ENCODE peak calls at places on chromosomes 13 and 19, in nine cellular contexts. P, N, W, Q, J, L, O, S and X are unnamed samples.
A peak's percentile ranks its signal among the peaks of the same experiment; 100 is the strongest.

GRCh38 chr19:49463960-49464740 is 9.9 kb upstream of the FLT3LG start:
- DNase-seq in P (no peak), N (no peak), W (no peak), Q (no peak), J (no peak), L (no peak), O (no peak), S (no peak), X (no peak)

GRCh38 chr13:64078025-64078424 is 2662.4 kb upstream of the PCDH20 start:
- DNase-seq in P (no peak), N (no peak), W (no peak), Q (no peak), J (no peak), L (no peak), O (no peak), S (no peak), X (no peak)

GRCh38 chr19:17323274-17323972 is 11.2 kb downstream of the ANO8 start:
- DNase-seq in P (no peak), N (no peak), W (no peak), Q (no peak), J (no peak), L (no peak), O (no peak), S (no peak), X (no peak)

GRCh38 chr13:91609353-91609752 is 210.9 kb downstream of the GPC5 start:
- DNase-seq in P (peak; percentile 8), N (peak; percentile 54), W (no peak), Q (peak; percentile 47), J (no peak), L (peak; percentile 7), O (no peak), S (peak; percentile 77), X (no peak)

GRCh38 chr13:30607908-30608307 is 9.8 kb upstream of the USPL1 start:
- DNase-seq in P (no peak), N (no peak), W (no peak), Q (no peak), J (no peak), L (no peak), O (no peak), S (no peak), X (peak; percentile 53)

GRCh38 chr13:23322353-23323336 is 110.9 kb downstream of the SACS start:
- DNase-seq in P (no peak), N (peak; percentile 6), W (no peak), Q (no peak), J (no peak), L (no peak), O (no peak), S (no peak), X (peak; percentile 80)

GRCh38 chr13:50104493-50104892 is 89.2 kb downstream of the KCNRG start:
- DNase-seq in P (no peak), N (peak; percentile 46), W (no peak), Q (no peak), J (no peak), L (no peak), O (no peak), S (no peak), X (peak; percentile 83)

GRCh38 chr19:54415208-54415900 is at the start of gene TTYH1:
- DNase-seq in P (no peak), N (no peak), W (no peak), Q (no peak), J (no peak), L (no peak), O (no peak), S (no peak), X (no peak)

GRCh38 chr19:6423499-6424189 is 967 bp downstream of the KHSRP start:
- DNase-seq in P (no peak), N (peak; percentile 42), W (no peak), Q (peak; percentile 63), J (no peak), L (peak; percentile 33), O (no peak), S (peak; percentile 40), X (peak; percentile 54)

GRCh38 chr19:16588089-16588823 is 16.0 kb upstream of the SLC35E1 start:
- DNase-seq in P (no peak), N (peak; percentile 19), W (no peak), Q (peak; percentile 47), J (no peak), L (no peak), O (no peak), S (peak; percentile 42), X (peak; percentile 44)

GRCh38 chr19:35184884-35185283 is 30.3 kb downstream of the FXYD5 start:
- DNase-seq in P (no peak), N (no peak), W (no peak), Q (no peak), J (no peak), L (no peak), O (no peak), S (no peak), X (no peak)

GRCh38 chr13:113879506-113880360 is 15.9 kb upstream of the GAS6 start:
- DNase-seq in P (no peak), N (no peak), W (no peak), Q (no peak), J (no peak), L (no peak), O (no peak), S (no peak), X (no peak)

GRCh38 chr19:54654447-54655321 is 8.1 kb upstream of the LILRB4 start:
- DNase-seq in P (no peak), N (no peak), W (no peak), Q (no peak), J (no peak), L (no peak), O (no peak), S (no peak), X (no peak)

GRCh38 chr13:103351035-103351828 is 285.0 kb upstream of the SLC10A2 start:
- DNase-seq in P (no peak), N (no peak), W (no peak), Q (peak; percentile 39), J (no peak), L (peak; percentile 46), O (no peak), S (peak; percentile 32), X (peak; percentile 15)

GRCh38 chr19:5046339-5047039 is 77.6 kb downstream of the KDM4B start:
- DNase-seq in P (no peak), N (peak; percentile 40), W (no peak), Q (no peak), J (no peak), L (peak; percentile 63), O (peak; percentile 74), S (no peak), X (peak; percentile 71)

GRCh38 chr13:23899555-23899954 is 2.3 kb upstream of the C1QTNF9B start:
- DNase-seq in P (peak; percentile 61), N (peak; percentile 74), W (no peak), Q (peak; percentile 59), J (no peak), L (peak; percentile 64), O (no peak), S (peak; percentile 76), X (peak; percentile 35)

GRCh38 chr13:22455036-22455435 is 725.7 kb upstream of the SGCG start:
- DNase-seq in P (no peak), N (no peak), W (no peak), Q (no peak), J (no peak), L (no peak), O (no peak), S (no peak), X (no peak)

GRCh38 chr19:10565028-10565566 is 713 bp downstream of the KRI1 start:
- DNase-seq in P (no peak), N (peak; percentile 21), W (no peak), Q (peak; percentile 43), J (no peak), L (peak; percentile 24), O (peak; percentile 68), S (no peak), X (peak; percentile 41)

GRCh38 chr19:30132312-30133075 is 190.5 kb downstream of the URI1 start:
- DNase-seq in P (no peak), N (no peak), W (no peak), Q (no peak), J (no peak), L (no peak), O (no peak), S (no peak), X (no peak)
- TF ChIP-seq CTCF in P (no peak), N (no peak), W (no peak), Q (no peak), J (no peak), L (no peak), O (no peak), S (no peak), X (no peak)

DNA sequence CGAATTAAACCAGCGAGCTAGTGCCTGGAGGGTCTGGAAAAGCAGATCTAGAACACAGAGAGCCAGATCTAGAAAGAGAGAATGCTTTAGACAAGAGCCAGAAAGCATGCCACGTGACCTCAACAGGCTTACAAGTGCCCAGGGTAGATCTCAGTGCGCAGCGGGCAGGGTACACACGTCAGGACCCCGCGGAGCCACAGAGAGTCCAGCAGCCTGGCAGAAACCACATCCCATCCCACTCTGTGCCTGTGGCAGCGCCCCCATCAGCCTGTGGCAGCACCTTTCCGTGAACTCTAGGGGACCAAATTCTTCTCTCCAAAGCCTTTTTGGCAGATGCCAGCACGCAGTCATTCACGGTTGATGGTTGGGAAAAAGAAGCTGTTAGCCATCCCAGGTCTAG is 5.9 kb downstream of the ARHGEF1 start:
- DNase-seq in P (no peak), N (no peak), W (no peak), Q (no peak), J (no peak), L (no peak), O (peak; percentile 55), S (no peak), X (no peak)
- TF ChIP-seq CTCF in P (no peak), N (no peak), W (no peak), Q (no peak), J (no peak), L (no peak), O (no peak), S (no peak), X (no peak)

GRCh38 chr19:44757735-44758505 is 9.4 kb downstream of the BCL3 start:
- DNase-seq in P (no peak), N (peak; percentile 63), W (no peak), Q (peak; percentile 76), J (no peak), L (no peak), O (peak; percentile 80), S (peak; percentile 58), X (no peak)
- TF ChIP-seq CTCF in P (no peak), N (peak; percentile 15), W (no peak), Q (no peak), J (no peak), L (peak; percentile 11), O (peak; percentile 27), S (peak; percentile 12), X (no peak)

DNA sequence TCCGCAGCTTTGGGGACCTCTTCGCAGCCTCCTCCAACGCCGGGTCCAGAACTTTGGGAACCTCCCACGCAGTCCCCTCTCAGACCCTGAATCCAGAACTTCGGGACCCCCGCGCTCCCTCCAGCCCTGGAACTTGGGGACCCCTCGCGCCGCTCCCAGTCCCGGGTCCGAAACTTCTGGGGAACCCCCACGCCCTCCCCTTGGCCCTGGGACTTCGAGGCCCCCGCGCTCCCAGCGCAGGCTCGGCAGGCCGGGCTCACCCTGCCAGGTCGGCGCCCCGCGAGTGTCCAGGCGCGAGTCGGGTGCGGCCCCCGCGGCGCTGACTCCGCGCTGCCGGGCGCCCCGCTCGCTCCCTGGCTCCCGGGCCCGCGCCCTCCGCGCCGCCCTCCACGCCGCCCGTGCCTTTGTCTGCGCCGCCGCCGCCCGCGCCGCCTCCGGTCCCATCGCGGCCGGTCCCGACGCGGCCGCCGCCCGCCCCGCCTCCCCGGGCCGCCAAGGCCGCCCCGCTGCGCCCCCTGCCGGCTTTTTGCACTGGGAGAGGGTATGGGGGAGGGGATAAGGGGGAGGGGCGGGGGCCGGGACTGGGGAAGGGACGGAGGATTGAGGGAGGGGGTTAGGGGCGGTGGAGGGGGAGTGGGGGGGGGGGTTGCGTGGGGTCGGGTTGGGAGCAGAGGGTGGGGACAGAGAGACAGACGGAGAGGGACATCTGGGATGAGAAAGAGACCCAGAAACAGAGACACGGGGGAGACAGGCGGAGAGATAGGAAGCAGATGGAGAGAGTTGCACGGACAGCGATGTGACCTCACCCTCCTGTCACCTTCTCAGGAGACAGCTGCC is at the start of gene HOMER3:
- DNase-seq in P (no peak), N (peak; percentile 39), W (no peak), Q (peak; percentile 67), J (no peak), L (peak; percentile 29), O (peak; percentile 85), S (peak; percentile 43), X (peak; percentile 70)
- TF ChIP-seq CTCF in P (peak; percentile 28), N (peak; percentile 48), W (peak; percentile 82), Q (peak; percentile 39), J (no peak), L (peak; percentile 56), O (no peak), S (peak; percentile 56), X (peak; percentile 41)